ENCODE peak calls at places on chromosomes 2 and 18, in five cellular contexts. T is H1; O is adrenal gland; X is hepatocyte; C is CD8-positive, alpha-beta T cell. L is an unnamed sample. For H3K36me3, the result is how much of the 10 kb centered on the place peaks cover.

GRCh38 chr18:22731398-22731797 is 201.7 kb upstream of the RBBP8 start:
- DNase-seq in T (no peak), O (no peak), X (no peak), C (no peak), L (no peak)

GRCh38 chr18:79502785-79503184 is 107.1 kb downstream of the NFATC1 start:
- DNase-seq in T (no peak), O (no peak), X (no peak), C (no peak), L (no peak)

GRCh38 chr2:40400336-40400953 is 51.4 kb downstream of the SLC8A1 start:
- DNase-seq in T (no peak), O (no peak), X (no peak), C (no peak), L (no peak)

GRCh38 chr2:68319397-68320117 is at the start of gene CNRIP1:
- DNase-seq in T (peak), O (peak), X (peak), C (no peak), L (no peak)

GRCh38 chr2:85750509-85751299 is 3.1 kb upstream of the ATOH8 start:
- DNase-seq in T (peak), O (peak), X (peak), C (peak), L (peak)

GRCh38 chr18:14971461-14972185 is 223.7 kb downstream of the ANKRD30B start:
- DNase-seq in T (no peak), O (no peak), X (no peak), C (no peak), L (no peak)

GRCh38 chr2:226794751-226795171 is 4.9 kb downstream of the IRS1 start:
- DNase-seq in T (no peak), O (peak), X (peak), C (no peak), L (peak)

GRCh38 chr2:20356042-20356441 is 5.4 kb upstream of the PUM2 start:
- DNase-seq in T (no peak), O (no peak), X (no peak), C (no peak), L (peak)

GRCh38 chr2:62189196-62189595 is 6.7 kb upstream of the B3GNT2 start:
- DNase-seq in T (no peak), O (no peak), X (no peak), C (no peak), L (no peak)

GRCh38 chr2:27092696-27093429 is 6.3 kb downstream of the KHK start:
- DNase-seq in T (no peak), O (peak), X (peak), C (no peak), L (no peak)

GRCh38 chr2:47964722-47965434 is 58.6 kb upstream of the FBXO11 start:
- DNase-seq in T (no peak), O (no peak), X (no peak), C (no peak), L (no peak)

GRCh38 chr2:26630669-26631360 is 10.4 kb downstream of the CIB4 start:
- DNase-seq in T (no peak), O (no peak), X (peak), C (no peak), L (no peak)

GRCh38 chr2:15553951-15554350 is 7.2 kb downstream of the NBAS start:
- DNase-seq in T (no peak), O (no peak), X (no peak), C (no peak), L (no peak)

GRCh38 chr2:234377761-234378341 is 119.0 kb downstream of the ARL4C start:
- DNase-seq in T (no peak), O (no peak), X (no peak), C (no peak), L (no peak)

GRCh38 chr2:128549646-128550260 is 231.1 kb upstream of the HS6ST1 start:
- DNase-seq in T (no peak), O (no peak), X (peak), C (no peak), L (no peak)

GRCh38 chr2:121456325-121456724 is 74.4 kb upstream of the RNU4ATAC start:
- DNase-seq in T (no peak), O (no peak), X (no peak), C (no peak), L (no peak)

GRCh38 chr2:237496428-237496827 is 9.4 kb downstream of the MLPH start:
- DNase-seq in T (no peak), O (no peak), X (no peak), C (no peak), L (no peak)
- H3K36me3 ChIP-seq in T (under half), O (under half), X (under half), C (under half), L (under half)

GRCh38 chr2:74065456-74065855 is 80.7 kb downstream of the TET3 start:
- DNase-seq in T (no peak), O (no peak), X (no peak), C (no peak), L (no peak)

GRCh38 chr2:74072542-74072941 is 75.2 kb downstream of the BOLA3 start:
- DNase-seq in T (no peak), O (no peak), X (no peak), C (no peak), L (no peak)

GRCh38 chr2:74067221-74067747 is 80.4 kb downstream of the BOLA3 start:
- DNase-seq in T (no peak), O (no peak), X (no peak), C (no peak), L (no peak)

GRCh38 chr2:74066491-74067203 is 81.1 kb downstream of the BOLA3 start:
- DNase-seq in T (no peak), O (no peak), X (no peak), C (no peak), L (peak)

GRCh38 chr2:74070991-74071390 is 76.7 kb downstream of the BOLA3 start:
- DNase-seq in T (no peak), O (no peak), X (no peak), C (no peak), L (no peak)
- H3K36me3 ChIP-seq in T (under half), O (under half), X (under half), C (under half), L (under half)

GRCh38 chr2:225597911-225598310 is 198.4 kb downstream of the NYAP2 start:
- DNase-seq in T (no peak), O (no peak), X (no peak), C (no peak), L (no peak)
- H3K36me3 ChIP-seq in T (under half), O (under half), X (under half), C (under half), L (under half)

GRCh38 chr2:200856806-200857205 is 7.7 kb downstream of the CLK1 start:
- DNase-seq in T (no peak), O (no peak), X (no peak), C (no peak), L (no peak)

GRCh38 chr2:200863655-200864205 is 728 bp downstream of the CLK1 start:
- DNase-seq in T (no peak), O (peak), X (peak), C (no peak), L (no peak)

GRCh38 chr2:200861617-200862016 is 2.8 kb downstream of the CLK1 start:
- DNase-seq in T (no peak), O (no peak), X (no peak), C (no peak), L (no peak)

GRCh38 chr2:200862532-200863000 is 1.9 kb downstream of the CLK1 start:
- DNase-seq in T (no peak), O (peak), X (peak), C (peak), L (peak)

GRCh38 chr2:200860092-200860795 is 4.2 kb downstream of the CLK1 start:
- DNase-seq in T (no peak), O (peak), X (no peak), C (no peak), L (no peak)
- H3K36me3 ChIP-seq in T (under half), O (under half), X (under half), C (half or more), L (under half)

DNA sequence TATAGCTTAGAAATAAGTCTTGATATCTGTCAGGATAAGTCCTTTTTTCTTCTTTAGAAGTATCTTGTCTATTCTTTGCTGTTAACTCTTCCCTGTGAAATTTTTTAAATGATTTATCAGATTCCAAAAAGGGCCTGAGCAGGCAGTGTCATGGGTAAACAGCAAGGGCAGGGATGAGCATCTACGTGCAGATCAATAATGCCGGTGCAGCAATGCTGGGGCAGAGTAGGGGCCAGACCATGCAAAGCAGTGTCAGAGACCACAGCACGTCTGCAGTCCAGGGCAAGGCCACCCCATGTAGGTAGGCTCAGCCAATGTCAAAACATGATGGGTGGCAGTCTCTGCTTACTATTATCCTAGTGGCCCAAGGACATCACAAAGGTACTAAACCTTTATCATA is 182.2 kb downstream of the TMEM247 start:
- DNase-seq in T (no peak), O (no peak), X (no peak), C (no peak), L (no peak)
- H3K36me3 ChIP-seq in T (under half), O (under half), X (under half), C (under half), L (under half)

DNA sequence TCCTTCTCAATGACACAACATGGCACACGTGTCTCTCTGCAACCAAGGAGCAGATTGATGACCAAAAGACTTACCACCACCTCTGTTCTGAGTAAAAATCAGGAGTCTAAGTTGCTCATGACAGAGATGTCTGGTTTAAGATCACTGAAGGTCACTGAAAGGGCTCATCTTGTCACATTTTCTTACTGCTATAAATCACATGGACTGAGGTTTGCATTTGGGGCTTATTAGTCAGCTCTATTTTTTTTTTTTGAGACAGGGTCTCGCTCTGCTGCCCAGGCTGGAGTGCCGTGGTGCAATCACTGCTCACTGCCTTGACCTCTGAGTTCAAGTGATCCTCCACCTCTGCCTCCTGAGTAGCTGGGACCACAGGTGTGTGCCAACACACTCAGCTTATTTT is 19.4 kb downstream of the CFLAR start:
- DNase-seq in T (no peak), O (no peak), X (no peak), C (no peak), L (no peak)
- H3K36me3 ChIP-seq in T (under half), O (under half), X (under half), C (under half), L (under half)

GRCh38 chr2:175025946-175026345 is 20.8 kb upstream of the CHN1 start:
- DNase-seq in T (no peak), O (no peak), X (no peak), C (no peak), L (no peak)
- H3K36me3 ChIP-seq in T (under half), O (under half), X (under half), C (under half), L (under half)

L was measured in prostate gland.